ENCODE peak calls at places on chromosomes 4 and X, in five cellular contexts. M is brain microvascular endothelial cell, T is Peyer's patch, Y is pancreas, L is heart right ventricle. K is an unnamed sample. For H3K36me3, the result is how much of the 10 kb centered on the place peaks cover.

GRCh38 chr4:120723986-120724385 is 198.5 kb downstream of the PRDM5 start:
- DNase-seq in M (no peak), T (no peak), Y (no peak), L (no peak), K (no peak)

GRCh38 chrX:71144651-71145050 is at the start of gene NLGN3:
- DNase-seq in M (no peak), T (no peak), Y (no peak), L (no peak), K (no peak)

GRCh38 chr4:8016527-8016926 is 76.9 kb upstream of the AFAP1 start:
- DNase-seq in M (no peak), T (no peak), Y (no peak), L (no peak), K (no peak)

GRCh38 chr4:175946472-175947116 is 119.0 kb upstream of the WDR17 start:
- DNase-seq in M (no peak), T (no peak), Y (no peak), L (no peak), K (peak)

GRCh38 chrX:130055103-130055502 is 55.2 kb downstream of the ELF4 start:
- DNase-seq in M (peak), T (no peak), Y (no peak), L (no peak), K (no peak)

GRCh38 chrX:102659790-102660757 is 8.8 kb downstream of the GPRASP1 start:
- DNase-seq in M (peak), T (peak), Y (peak), L (peak), K (peak)

GRCh38 chrX:18983711-18984380 is at the start of gene PHKA2:
- DNase-seq in M (peak), T (peak), Y (peak), L (peak), K (peak)

GRCh38 chrX:139120760-139121159 is 409.2 kb upstream of the FGF13 start:
- DNase-seq in M (no peak), T (no peak), Y (no peak), L (no peak), K (no peak)

GRCh38 chrX:140354431-140355120 is 150.3 kb downstream of the SOX3 start:
- DNase-seq in M (no peak), T (no peak), Y (no peak), L (no peak), K (no peak)

GRCh38 chr4:94453534-94453963 is 1.8 kb downstream of the PDLIM5 start:
- DNase-seq in M (no peak), T (no peak), Y (no peak), L (no peak), K (no peak)

GRCh38 chr4:176193898-176194297 is 1.5 kb downstream of the SPATA4 start:
- DNase-seq in M (peak), T (no peak), Y (no peak), L (no peak), K (no peak)

GRCh38 chrX:16196829-16197228 is 29.5 kb downstream of the MAGEB17 start:
- DNase-seq in M (no peak), T (no peak), Y (no peak), L (no peak), K (no peak)

GRCh38 chrX:16202943-16203342 is 35.7 kb downstream of the MAGEB17 start:
- DNase-seq in M (no peak), T (no peak), Y (peak), L (no peak), K (no peak)

GRCh38 chrX:16204538-16204937 is 37.3 kb downstream of the MAGEB17 start:
- DNase-seq in M (no peak), T (no peak), Y (peak), L (no peak), K (no peak)

GRCh38 chrX:16199343-16199742 is 32.1 kb downstream of the MAGEB17 start:
- DNase-seq in M (no peak), T (no peak), Y (no peak), L (no peak), K (no peak)
- H3K27ac ChIP-seq in M (no peak), T (no peak), Y (no peak), L (no peak), K (no peak)

DNA sequence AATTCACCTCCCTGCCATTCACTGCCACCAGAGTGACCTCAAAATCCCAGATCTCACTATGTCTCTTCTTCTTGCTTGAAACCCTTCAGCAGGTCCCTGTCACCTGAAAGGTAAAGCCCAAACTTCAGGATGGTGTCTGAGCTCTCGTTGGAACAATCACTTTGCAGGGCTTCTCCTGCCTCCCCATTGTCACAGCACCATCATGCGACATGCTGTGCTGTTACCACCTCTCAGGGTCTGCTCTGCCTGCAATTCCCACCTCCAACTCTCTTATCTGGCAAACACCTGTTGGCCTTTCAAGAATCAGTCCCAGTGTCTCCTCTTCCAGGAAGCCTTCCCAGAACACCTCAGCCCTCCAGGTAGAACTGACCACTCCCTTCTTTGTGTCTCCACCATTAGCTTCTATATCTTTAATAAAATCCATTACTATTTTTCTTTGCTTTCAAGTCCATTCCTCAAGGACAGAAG is 46.2 kb downstream of the SEL1L3 start:
- DNase-seq in M (no peak), T (no peak), Y (no peak), L (no peak), K (no peak)
- H3K36me3 ChIP-seq in M (under half), T (under half), Y (under half), L (under half), K (under half)

DNA sequence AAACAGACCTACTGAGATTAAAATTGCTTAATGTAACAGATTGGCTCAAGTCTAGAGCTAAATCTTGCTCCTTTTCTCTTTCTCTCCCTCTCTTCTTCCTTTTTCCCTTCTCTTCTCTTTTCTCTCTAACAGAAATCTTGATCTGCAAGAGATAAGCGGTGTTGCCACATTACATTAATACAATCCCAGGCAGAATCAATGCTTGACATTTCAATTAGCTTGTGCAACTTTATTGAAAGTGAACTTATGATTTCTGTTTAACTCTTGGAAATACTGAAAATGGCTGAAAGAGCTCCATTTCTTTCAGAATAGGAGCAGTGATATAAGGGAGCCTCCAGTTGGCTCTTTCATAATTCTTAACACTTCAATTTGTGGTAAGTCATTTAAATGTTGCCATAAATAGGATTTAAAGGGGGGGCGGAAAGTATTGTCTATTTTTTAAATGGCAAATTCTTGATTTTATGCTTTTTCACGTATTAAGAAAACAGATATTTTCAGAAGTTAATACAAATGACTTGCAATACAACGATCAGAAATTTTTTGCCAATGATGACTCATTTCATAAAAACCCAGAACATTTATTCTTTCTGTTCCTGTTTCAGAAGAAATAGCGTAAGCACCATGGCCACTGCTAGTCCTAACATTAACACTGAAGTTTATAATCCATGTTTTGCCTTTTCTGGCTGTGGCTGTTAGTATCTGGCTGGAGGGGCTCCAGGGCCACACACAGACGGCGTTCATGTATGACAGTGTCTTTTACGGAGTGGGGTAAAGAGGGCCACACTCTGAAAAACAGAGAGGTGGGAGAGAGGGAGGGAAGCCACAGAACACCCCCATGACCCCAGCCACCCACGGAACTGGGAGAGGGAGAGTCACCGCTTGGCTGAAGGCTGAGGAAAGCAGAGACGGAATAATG is 115.7 kb upstream of the FAT1 start:
- DNase-seq in M (peak), T (no peak), Y (peak), L (peak), K (peak)
- H3K27ac ChIP-seq in M (peak), T (peak), Y (no peak), L (no peak), K (no peak)

DNA sequence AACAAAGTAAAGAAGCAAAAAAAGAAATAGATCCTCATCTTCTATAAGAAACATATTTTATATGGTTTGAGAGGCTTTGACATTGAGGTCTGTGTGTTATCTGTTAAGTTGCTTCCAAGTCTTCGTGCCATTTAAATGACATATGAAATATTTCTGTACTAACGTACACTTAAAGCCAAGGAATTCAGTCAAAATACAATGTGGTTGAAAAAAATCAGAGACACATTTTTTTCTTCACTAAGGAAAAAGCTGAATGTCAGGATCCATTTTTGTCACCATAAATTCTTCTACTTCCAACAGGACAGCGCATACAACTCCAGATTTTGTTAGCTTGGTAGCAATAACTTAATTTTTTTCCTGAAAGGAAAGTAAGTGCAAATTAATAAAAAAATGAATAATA is 168.5 kb downstream of the FAT4 start:
- DNase-seq in M (no peak), T (no peak), Y (no peak), L (no peak), K (no peak)
- H3K36me3 ChIP-seq in M (under half), T (under half), Y (under half), L (under half), K (under half)

GRCh38 chr4:153486281-153487151 is 20.4 kb downstream of the TMEM131L start:
- DNase-seq in M (peak), T (no peak), Y (peak), L (peak), K (peak)

GRCh38 chr4:153488719-153489384 is 22.7 kb downstream of the TMEM131L start:
- DNase-seq in M (peak), T (peak), Y (no peak), L (peak), K (peak)

GRCh38 chr4:153490985-153491483 is 24.9 kb downstream of the TMEM131L start:
- DNase-seq in M (no peak), T (no peak), Y (no peak), L (no peak), K (no peak)

GRCh38 chr4:153488006-153488718 is 22.0 kb downstream of the TMEM131L start:
- DNase-seq in M (peak), T (no peak), Y (no peak), L (no peak), K (peak)

DNA sequence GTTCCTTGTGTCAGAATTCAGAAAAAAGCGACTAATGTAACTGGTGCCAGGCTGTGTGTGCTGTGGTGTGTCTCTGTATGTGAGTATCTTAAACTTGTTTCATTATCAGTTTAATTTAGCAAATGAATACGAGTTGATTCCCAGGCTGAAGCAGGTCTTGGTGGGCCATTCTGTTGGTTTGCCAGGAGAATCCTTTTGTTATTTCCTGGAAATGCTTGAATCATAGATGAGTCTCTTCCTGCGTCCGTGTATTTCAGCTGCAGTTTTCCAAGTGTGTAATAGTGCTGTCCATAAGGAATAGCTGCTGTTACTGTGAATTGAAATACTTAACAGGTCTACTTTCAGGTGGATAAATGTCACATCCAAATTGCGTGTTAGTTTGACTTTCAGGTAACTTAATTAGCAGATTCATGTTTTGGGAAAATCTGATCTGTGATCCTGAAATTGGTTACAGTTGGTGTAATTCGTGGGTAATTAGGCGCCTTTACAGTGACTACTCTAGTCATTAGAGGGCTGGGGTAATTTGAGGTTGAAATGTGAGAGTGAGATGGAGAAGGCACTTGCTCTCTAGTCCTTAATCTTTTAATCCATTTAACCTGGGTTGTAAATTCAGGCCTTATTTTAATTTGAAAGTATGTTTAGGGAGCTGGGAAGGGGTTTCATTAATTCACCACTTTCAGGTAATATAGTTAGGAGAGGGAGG is 23.8 kb downstream of the TMEM131L start:
- DNase-seq in M (no peak), T (no peak), Y (no peak), L (no peak), K (no peak)
- H3K27ac ChIP-seq in M (peak), T (no peak), Y (no peak), L (no peak), K (no peak)